ENCODE peak calls at places on chromosomes 1 and 21, in ten cellular contexts. One of them, this sample, is unnamed.

GRCh38 chr1:24362982-24363614 is 43.9 kb downstream of the GRHL3 start:
- DNase-seq in neural progenitor cell: no peak
- DNase-seq in lower leg skin: peak; percentile 74
- DNase-seq in hepatocyte: peak; percentile 37
- DNase-seq in Caki2: peak; percentile 47
- DNase-seq in GM12865: no peak
- DNase-seq in Peyer's patch: no peak
- DNase-seq in T-helper 2 cell: no peak
- DNase-seq in CD8-positive, alpha-beta T cell: no peak
- DNase-seq in stimulated activated CD4-positive, alpha-beta T cell treated with anti-CD3 and anti-CD28 coated beads, Interleukin-15, amount 100 ng/mL, for 48 hours: no peak
- DNase-seq in this sample: no peak

GRCh38 chr1:234114648-234115307 is 210.3 kb downstream of the SLC35F3 start:
- DNase-seq in hepatocyte: peak; percentile 70
- DNase-seq in T-helper 2 cell: peak; percentile 62
- DNase-seq in GM12865: peak; percentile 56
- DNase-seq in stimulated activated CD4-positive, alpha-beta T cell treated with anti-CD3 and anti-CD28 coated beads, Interleukin-15, amount 100 ng/mL, for 48 hours: peak; percentile 0
- DNase-seq in lower leg skin: peak; percentile 28
- DNase-seq in CD8-positive, alpha-beta T cell: no peak
- DNase-seq in Caki2: peak; percentile 45
- DNase-seq in Peyer's patch: no peak
- DNase-seq in neural progenitor cell: peak; percentile 75
- DNase-seq in this sample: peak; percentile 75

GRCh38 chr1:1833916-1834325 is 55.7 kb upstream of the NADK start:
- DNase-seq in GM12865: peak; percentile 72
- DNase-seq in stimulated activated CD4-positive, alpha-beta T cell treated with anti-CD3 and anti-CD28 coated beads, Interleukin-15, amount 100 ng/mL, for 48 hours: no peak
- DNase-seq in Caki2: peak; percentile 73
- DNase-seq in lower leg skin: no peak
- DNase-seq in neural progenitor cell: peak; percentile 67
- DNase-seq in Peyer's patch: peak; percentile 81
- DNase-seq in T-helper 2 cell: no peak
- DNase-seq in hepatocyte: no peak
- DNase-seq in CD8-positive, alpha-beta T cell: no peak
- DNase-seq in this sample: no peak

GRCh38 chr1:210372491-210372890 is 43.8 kb downstream of the HHAT start:
- DNase-seq in lower leg skin: no peak
- DNase-seq in Caki2: no peak
- DNase-seq in CD8-positive, alpha-beta T cell: no peak
- DNase-seq in hepatocyte: no peak
- DNase-seq in stimulated activated CD4-positive, alpha-beta T cell treated with anti-CD3 and anti-CD28 coated beads, Interleukin-15, amount 100 ng/mL, for 48 hours: no peak
- DNase-seq in neural progenitor cell: no peak
- DNase-seq in GM12865: no peak
- DNase-seq in Peyer's patch: no peak
- DNase-seq in T-helper 2 cell: no peak
- DNase-seq in this sample: no peak

GRCh38 chr1:217943361-217943760 is 312.2 kb downstream of the SPATA17 start:
- DNase-seq in lower leg skin: no peak
- DNase-seq in Peyer's patch: no peak
- DNase-seq in Caki2: no peak
- DNase-seq in stimulated activated CD4-positive, alpha-beta T cell treated with anti-CD3 and anti-CD28 coated beads, Interleukin-15, amount 100 ng/mL, for 48 hours: no peak
- DNase-seq in neural progenitor cell: no peak
- DNase-seq in CD8-positive, alpha-beta T cell: no peak
- DNase-seq in T-helper 2 cell: no peak
- DNase-seq in GM12865: no peak
- DNase-seq in hepatocyte: no peak
- DNase-seq in this sample: no peak

GRCh38 chr1:74161494-74161893 is 36.5 kb downstream of the LRRIQ3 start:
- DNase-seq in hepatocyte: no peak
- DNase-seq in Caki2: no peak
- DNase-seq in GM12865: no peak
- DNase-seq in stimulated activated CD4-positive, alpha-beta T cell treated with anti-CD3 and anti-CD28 coated beads, Interleukin-15, amount 100 ng/mL, for 48 hours: no peak
- DNase-seq in T-helper 2 cell: no peak
- DNase-seq in lower leg skin: no peak
- DNase-seq in CD8-positive, alpha-beta T cell: no peak
- DNase-seq in Peyer's patch: no peak
- DNase-seq in neural progenitor cell: no peak
- DNase-seq in this sample: no peak

GRCh38 chr1:181517181-181517875 is 34.0 kb downstream of the CACNA1E start:
- DNase-seq in CD8-positive, alpha-beta T cell: no peak
- DNase-seq in lower leg skin: no peak
- DNase-seq in neural progenitor cell: no peak
- DNase-seq in Peyer's patch: no peak
- DNase-seq in stimulated activated CD4-positive, alpha-beta T cell treated with anti-CD3 and anti-CD28 coated beads, Interleukin-15, amount 100 ng/mL, for 48 hours: no peak
- DNase-seq in Caki2: no peak
- DNase-seq in T-helper 2 cell: no peak
- DNase-seq in hepatocyte: no peak
- DNase-seq in GM12865: no peak
- DNase-seq in this sample: no peak

GRCh38 chr1:237012789-237013383 is 8.6 kb upstream of the MT1HL1 start:
- DNase-seq in Caki2: peak; percentile 97
- DNase-seq in lower leg skin: no peak
- DNase-seq in hepatocyte: peak; percentile 68
- DNase-seq in CD8-positive, alpha-beta T cell: no peak
- DNase-seq in T-helper 2 cell: no peak
- DNase-seq in GM12865: no peak
- DNase-seq in stimulated activated CD4-positive, alpha-beta T cell treated with anti-CD3 and anti-CD28 coated beads, Interleukin-15, amount 100 ng/mL, for 48 hours: no peak
- DNase-seq in neural progenitor cell: no peak
- DNase-seq in Peyer's patch: no peak
- DNase-seq in this sample: no peak

GRCh38 chr1:17742590-17742989 is 12.5 kb upstream of the ACTL8 start:
- DNase-seq in T-helper 2 cell: no peak
- DNase-seq in hepatocyte: peak; percentile 40
- DNase-seq in stimulated activated CD4-positive, alpha-beta T cell treated with anti-CD3 and anti-CD28 coated beads, Interleukin-15, amount 100 ng/mL, for 48 hours: no peak
- DNase-seq in Caki2: no peak
- DNase-seq in Peyer's patch: no peak
- DNase-seq in GM12865: no peak
- DNase-seq in lower leg skin: no peak
- DNase-seq in CD8-positive, alpha-beta T cell: no peak
- DNase-seq in neural progenitor cell: no peak
- DNase-seq in this sample: no peak

GRCh38 chr21:36150192-36150711 is 6.4 kb upstream of the DOP1B start:
- DNase-seq in GM12865: peak; percentile 60
- DNase-seq in CD8-positive, alpha-beta T cell: no peak
- DNase-seq in Caki2: no peak
- DNase-seq in lower leg skin: no peak
- DNase-seq in stimulated activated CD4-positive, alpha-beta T cell treated with anti-CD3 and anti-CD28 coated beads, Interleukin-15, amount 100 ng/mL, for 48 hours: no peak
- DNase-seq in neural progenitor cell: no peak
- DNase-seq in T-helper 2 cell: no peak
- DNase-seq in hepatocyte: no peak
- DNase-seq in Peyer's patch: peak; percentile 62
- DNase-seq in this sample: no peak

GRCh38 chr1:5001466-5001865 is 347.1 kb downstream of the AJAP1 start:
- DNase-seq in T-helper 2 cell: no peak
- DNase-seq in Caki2: peak; percentile 3
- DNase-seq in lower leg skin: no peak
- DNase-seq in hepatocyte: no peak
- DNase-seq in CD8-positive, alpha-beta T cell: peak; percentile 5
- DNase-seq in Peyer's patch: no peak
- DNase-seq in GM12865: no peak
- DNase-seq in stimulated activated CD4-positive, alpha-beta T cell treated with anti-CD3 and anti-CD28 coated beads, Interleukin-15, amount 100 ng/mL, for 48 hours: no peak
- DNase-seq in neural progenitor cell: peak; percentile 74
- DNase-seq in this sample: no peak

GRCh38 chr1:199178646-199179045 is 539.8 kb downstream of the PTPRC start:
- DNase-seq in Peyer's patch: no peak
- DNase-seq in T-helper 2 cell: no peak
- DNase-seq in hepatocyte: no peak
- DNase-seq in neural progenitor cell: no peak
- DNase-seq in Caki2: no peak
- DNase-seq in GM12865: no peak
- DNase-seq in lower leg skin: no peak
- DNase-seq in stimulated activated CD4-positive, alpha-beta T cell treated with anti-CD3 and anti-CD28 coated beads, Interleukin-15, amount 100 ng/mL, for 48 hours: no peak
- DNase-seq in CD8-positive, alpha-beta T cell: no peak
- DNase-seq in this sample: no peak

GRCh38 chr1:67688526-67689219 is 3.7 kb downstream of the GADD45A start:
- DNase-seq in neural progenitor cell: peak; percentile 41
- DNase-seq in T-helper 2 cell: no peak
- DNase-seq in lower leg skin: no peak
- DNase-seq in stimulated activated CD4-positive, alpha-beta T cell treated with anti-CD3 and anti-CD28 coated beads, Interleukin-15, amount 100 ng/mL, for 48 hours: no peak
- DNase-seq in hepatocyte: no peak
- DNase-seq in CD8-positive, alpha-beta T cell: no peak
- DNase-seq in Caki2: peak; percentile 25
- DNase-seq in GM12865: no peak
- DNase-seq in Peyer's patch: no peak
- DNase-seq in this sample: no peak

GRCh38 chr21:33947451-33948095 is 32.0 kb upstream of the ATP5PO start:
- DNase-seq in GM12865: peak; percentile 90
- DNase-seq in Peyer's patch: peak; percentile 92
- DNase-seq in neural progenitor cell: peak; percentile 78
- DNase-seq in Caki2: peak; percentile 99
- DNase-seq in lower leg skin: peak; percentile 93
- DNase-seq in T-helper 2 cell: peak; percentile 98
- DNase-seq in hepatocyte: peak; percentile 94
- DNase-seq in CD8-positive, alpha-beta T cell: peak; percentile 86
- DNase-seq in stimulated activated CD4-positive, alpha-beta T cell treated with anti-CD3 and anti-CD28 coated beads, Interleukin-15, amount 100 ng/mL, for 48 hours: peak; percentile 76
- DNase-seq in this sample: peak; percentile 93

GRCh38 chr1:45365051-45365450 is 24.8 kb upstream of the MUTYH start:
- DNase-seq in Caki2: no peak
- DNase-seq in T-helper 2 cell: no peak
- DNase-seq in hepatocyte: no peak
- DNase-seq in Peyer's patch: no peak
- DNase-seq in stimulated activated CD4-positive, alpha-beta T cell treated with anti-CD3 and anti-CD28 coated beads, Interleukin-15, amount 100 ng/mL, for 48 hours: no peak
- DNase-seq in GM12865: peak; percentile 77
- DNase-seq in neural progenitor cell: peak; percentile 73
- DNase-seq in lower leg skin: no peak
- DNase-seq in CD8-positive, alpha-beta T cell: no peak
- DNase-seq in this sample: no peak

GRCh38 chr21:14889080-14889805 is 175.6 kb downstream of the NRIP1 start:
- DNase-seq in hepatocyte: peak; percentile 71
- DNase-seq in Caki2: peak; percentile 38
- DNase-seq in T-helper 2 cell: no peak
- DNase-seq in Peyer's patch: peak; percentile 65
- DNase-seq in neural progenitor cell: no peak
- DNase-seq in stimulated activated CD4-positive, alpha-beta T cell treated with anti-CD3 and anti-CD28 coated beads, Interleukin-15, amount 100 ng/mL, for 48 hours: no peak
- DNase-seq in CD8-positive, alpha-beta T cell: no peak
- DNase-seq in lower leg skin: no peak
- DNase-seq in GM12865: no peak
- DNase-seq in this sample: no peak

GRCh38 chr1:204410764-204411450 is 710 bp downstream of the PPP1R15B start:
- DNase-seq in GM12865: peak; percentile 64
- DNase-seq in Peyer's patch: peak; percentile 75
- DNase-seq in stimulated activated CD4-positive, alpha-beta T cell treated with anti-CD3 and anti-CD28 coated beads, Interleukin-15, amount 100 ng/mL, for 48 hours: no peak
- DNase-seq in T-helper 2 cell: peak; percentile 31
- DNase-seq in hepatocyte: peak; percentile 56
- DNase-seq in Caki2: no peak
- DNase-seq in lower leg skin: peak; percentile 40
- DNase-seq in neural progenitor cell: peak; percentile 40
- DNase-seq in CD8-positive, alpha-beta T cell: no peak
- DNase-seq in this sample: no peak

GRCh38 chr1:48026275-48026674 is 29.1 kb upstream of the TRABD2B start:
- DNase-seq in T-helper 2 cell: no peak
- DNase-seq in CD8-positive, alpha-beta T cell: no peak
- DNase-seq in stimulated activated CD4-positive, alpha-beta T cell treated with anti-CD3 and anti-CD28 coated beads, Interleukin-15, amount 100 ng/mL, for 48 hours: no peak
- DNase-seq in neural progenitor cell: no peak
- DNase-seq in lower leg skin: peak; percentile 43
- DNase-seq in hepatocyte: peak; percentile 56
- DNase-seq in Caki2: peak; percentile 66
- DNase-seq in Peyer's patch: no peak
- DNase-seq in GM12865: no peak
- DNase-seq in this sample: no peak

GRCh38 chr1:209095627-209096595 is 487.6 kb upstream of the CAMK1G start:
- DNase-seq in CD8-positive, alpha-beta T cell: no peak
- DNase-seq in Peyer's patch: no peak
- DNase-seq in GM12865: no peak
- DNase-seq in hepatocyte: peak; percentile 55
- DNase-seq in T-helper 2 cell: no peak
- DNase-seq in neural progenitor cell: no peak
- DNase-seq in Caki2: no peak
- DNase-seq in stimulated activated CD4-positive, alpha-beta T cell treated with anti-CD3 and anti-CD28 coated beads, Interleukin-15, amount 100 ng/mL, for 48 hours: no peak
- DNase-seq in lower leg skin: no peak
- DNase-seq in this sample: no peak

GRCh38 chr1:47931395-47931794 is 65.8 kb downstream of the TRABD2B start:
- DNase-seq in hepatocyte: no peak
- DNase-seq in GM12865: peak; percentile 24
- DNase-seq in Caki2: no peak
- DNase-seq in T-helper 2 cell: peak; percentile 4
- DNase-seq in CD8-positive, alpha-beta T cell: no peak
- DNase-seq in Peyer's patch: peak; percentile 72
- DNase-seq in stimulated activated CD4-positive, alpha-beta T cell treated with anti-CD3 and anti-CD28 coated beads, Interleukin-15, amount 100 ng/mL, for 48 hours: no peak
- DNase-seq in lower leg skin: no peak
- DNase-seq in neural progenitor cell: no peak
- DNase-seq in this sample: no peak

GRCh38 chr1:47684964-47685762 is 247.3 kb downstream of the FOXD2 start:
- DNase-seq in GM12865: no peak
- DNase-seq in Caki2: peak; percentile 68
- DNase-seq in stimulated activated CD4-positive, alpha-beta T cell treated with anti-CD3 and anti-CD28 coated beads, Interleukin-15, amount 100 ng/mL, for 48 hours: no peak
- DNase-seq in hepatocyte: no peak
- DNase-seq in T-helper 2 cell: no peak
- DNase-seq in Peyer's patch: no peak
- DNase-seq in neural progenitor cell: no peak
- DNase-seq in lower leg skin: no peak
- DNase-seq in CD8-positive, alpha-beta T cell: no peak
- DNase-seq in this sample: no peak

GRCh38 chr1:52603680-52604501 is 1.7 kb downstream of the GPX7 start:
- DNase-seq in Caki2: no peak
- DNase-seq in Peyer's patch: no peak
- DNase-seq in hepatocyte: peak; percentile 38
- DNase-seq in GM12865: no peak
- DNase-seq in T-helper 2 cell: no peak
- DNase-seq in CD8-positive, alpha-beta T cell: no peak
- DNase-seq in neural progenitor cell: no peak
- DNase-seq in stimulated activated CD4-positive, alpha-beta T cell treated with anti-CD3 and anti-CD28 coated beads, Interleukin-15, amount 100 ng/mL, for 48 hours: no peak
- DNase-seq in lower leg skin: no peak
- DNase-seq in this sample: no peak

GRCh38 chr1:17585266-17585987 is 45.9 kb downstream of the ARHGEF10L start:
- DNase-seq in T-helper 2 cell: no peak
- DNase-seq in GM12865: no peak
- DNase-seq in Peyer's patch: no peak
- DNase-seq in hepatocyte: no peak
- DNase-seq in Caki2: no peak
- DNase-seq in neural progenitor cell: no peak
- DNase-seq in stimulated activated CD4-positive, alpha-beta T cell treated with anti-CD3 and anti-CD28 coated beads, Interleukin-15, amount 100 ng/mL, for 48 hours: no peak
- DNase-seq in CD8-positive, alpha-beta T cell: no peak
- DNase-seq in lower leg skin: no peak
- DNase-seq in this sample: no peak

GRCh38 chr1:165854101-165854845 is 26.9 kb downstream of the UCK2 start:
- DNase-seq in stimulated activated CD4-positive, alpha-beta T cell treated with anti-CD3 and anti-CD28 coated beads, Interleukin-15, amount 100 ng/mL, for 48 hours: no peak
- DNase-seq in GM12865: peak; percentile 35
- DNase-seq in Caki2: peak; percentile 41
- DNase-seq in Peyer's patch: no peak
- DNase-seq in CD8-positive, alpha-beta T cell: no peak
- DNase-seq in hepatocyte: peak; percentile 45
- DNase-seq in T-helper 2 cell: peak; percentile 42
- DNase-seq in lower leg skin: no peak
- DNase-seq in neural progenitor cell: peak; percentile 16
- DNase-seq in this sample: no peak

GRCh38 chr1:236516929-236517704 is 6.7 kb upstream of the LGALS8 start:
- DNase-seq in stimulated activated CD4-positive, alpha-beta T cell treated with anti-CD3 and anti-CD28 coated beads, Interleukin-15, amount 100 ng/mL, for 48 hours: no peak
- DNase-seq in T-helper 2 cell: peak; percentile 95
- DNase-seq in hepatocyte: peak; percentile 32
- DNase-seq in neural progenitor cell: no peak
- DNase-seq in CD8-positive, alpha-beta T cell: peak; percentile 51
- DNase-seq in lower leg skin: no peak
- DNase-seq in GM12865: no peak
- DNase-seq in Peyer's patch: no peak
- DNase-seq in Caki2: peak; percentile 66
- DNase-seq in this sample: no peak

GRCh38 chr1:25568090-25568833 is 24.9 kb downstream of the LDLRAP1 start:
- DNase-seq in hepatocyte: peak; percentile 64
- DNase-seq in CD8-positive, alpha-beta T cell: no peak
- DNase-seq in Peyer's patch: no peak
- DNase-seq in GM12865: no peak
- DNase-seq in T-helper 2 cell: no peak
- DNase-seq in lower leg skin: peak; percentile 43
- DNase-seq in Caki2: peak; percentile 9
- DNase-seq in neural progenitor cell: peak; percentile 46
- DNase-seq in stimulated activated CD4-positive, alpha-beta T cell treated with anti-CD3 and anti-CD28 coated beads, Interleukin-15, amount 100 ng/mL, for 48 hours: no peak
- DNase-seq in this sample: no peak

GRCh38 chr1:91827094-91828006 is 58.6 kb downstream of the TGFBR3 start:
- DNase-seq in Caki2: peak; percentile 75
- DNase-seq in stimulated activated CD4-positive, alpha-beta T cell treated with anti-CD3 and anti-CD28 coated beads, Interleukin-15, amount 100 ng/mL, for 48 hours: no peak
- DNase-seq in CD8-positive, alpha-beta T cell: no peak
- DNase-seq in Peyer's patch: peak; percentile 84
- DNase-seq in neural progenitor cell: no peak
- DNase-seq in T-helper 2 cell: no peak
- DNase-seq in GM12865: no peak
- DNase-seq in lower leg skin: peak; percentile 73
- DNase-seq in hepatocyte: peak; percentile 61
- DNase-seq in this sample: no peak

GRCh38 chr21:39483917-39484316 is 32.1 kb downstream of the SH3BGR start:
- DNase-seq in lower leg skin: no peak
- DNase-seq in CD8-positive, alpha-beta T cell: no peak
- DNase-seq in Caki2: no peak
- DNase-seq in Peyer's patch: no peak
- DNase-seq in GM12865: no peak
- DNase-seq in neural progenitor cell: no peak
- DNase-seq in T-helper 2 cell: no peak
- DNase-seq in stimulated activated CD4-positive, alpha-beta T cell treated with anti-CD3 and anti-CD28 coated beads, Interleukin-15, amount 100 ng/mL, for 48 hours: no peak
- DNase-seq in hepatocyte: peak; percentile 7
- DNase-seq in this sample: no peak